ENCODE peak calls at places on chromosomes 11 and 22, in four cellular contexts. One of them, this sample, is unnamed.

GRCh38 chr11:2767751-2768150 is 68.0 kb upstream of the KCNQ1OT1 start:
- DNase-seq in NCI-H1092: no peak
- DNase-seq in hypothalamus: no peak
- DNase-seq in NCI-H2171: no peak
- DNase-seq in this sample: no peak

GRCh38 chr11:103903621-103904323 is 132.7 kb upstream of the DDI1 start:
- DNase-seq in NCI-H1092: no peak
- DNase-seq in hypothalamus: no peak
- DNase-seq in NCI-H2171: no peak
- DNase-seq in this sample: no peak

GRCh38 chr11:71482746-71483364 is 29.9 kb downstream of the NADSYN1 start:
- DNase-seq in NCI-H1092: no peak
- DNase-seq in hypothalamus: no peak
- DNase-seq in NCI-H2171: no peak
- DNase-seq in this sample: no peak

GRCh38 chr22:37300551-37301017 is 18.3 kb downstream of the CYTH4 start:
- DNase-seq in NCI-H1092: no peak
- DNase-seq in hypothalamus: no peak
- DNase-seq in NCI-H2171: no peak
- DNase-seq in this sample: no peak

GRCh38 chr22:47173535-47174021 is 411.1 kb downstream of the TBC1D22A start:
- DNase-seq in NCI-H1092: no peak
- DNase-seq in hypothalamus: no peak
- DNase-seq in NCI-H2171: no peak
- DNase-seq in this sample: no peak

GRCh38 chr11:45180158-45180887 is 33.9 kb downstream of the PRDM11 start:
- DNase-seq in NCI-H1092: peak
- DNase-seq in hypothalamus: no peak
- DNase-seq in NCI-H2171: peak
- DNase-seq in this sample: no peak

GRCh38 chr22:49372530-49373288 is 455.0 kb downstream of the BRD1 start:
- DNase-seq in NCI-H1092: no peak
- DNase-seq in hypothalamus: no peak
- DNase-seq in NCI-H2171: no peak
- DNase-seq in this sample: no peak

GRCh38 chr11:33444835-33445594 is 187.8 kb downstream of the HIPK3 start:
- DNase-seq in NCI-H1092: no peak
- DNase-seq in hypothalamus: no peak
- DNase-seq in NCI-H2171: no peak
- DNase-seq in this sample: no peak

GRCh38 chr11:68704887-68705286 is 20.5 kb downstream of the GAL start:
- DNase-seq in NCI-H1092: no peak
- DNase-seq in hypothalamus: no peak
- DNase-seq in NCI-H2171: no peak
- DNase-seq in this sample: no peak

GRCh38 chr11:68282141-68282860 is 10.5 kb upstream of the C11orf24 start:
- DNase-seq in NCI-H1092: no peak
- DNase-seq in hypothalamus: no peak
- DNase-seq in NCI-H2171: no peak
- DNase-seq in this sample: no peak

GRCh38 chr22:32469799-32470212 is 4.8 kb upstream of the FBXO7 start:
- DNase-seq in NCI-H1092: no peak
- DNase-seq in hypothalamus: no peak
- DNase-seq in NCI-H2171: peak
- DNase-seq in this sample: peak

GRCh38 chr22:23651676-23652075 is 19.6 kb upstream of the DRICH1 start:
- DNase-seq in NCI-H1092: no peak
- DNase-seq in hypothalamus: no peak
- DNase-seq in NCI-H2171: no peak
- DNase-seq in this sample: no peak

GRCh38 chr22:46352691-46353386 is 17.3 kb downstream of the TRMU start:
- DNase-seq in NCI-H1092: no peak
- DNase-seq in hypothalamus: no peak
- DNase-seq in NCI-H2171: peak
- DNase-seq in this sample: peak

GRCh38 chr11:65305501-65306268 is 9.0 kb upstream of the CDC42EP2 start:
- DNase-seq in NCI-H1092: no peak
- DNase-seq in hypothalamus: no peak
- DNase-seq in NCI-H2171: no peak
- DNase-seq in this sample: no peak

GRCh38 chr11:111676878-111677585 is 74.8 kb downstream of the SIK2 start:
- DNase-seq in NCI-H1092: no peak
- DNase-seq in hypothalamus: no peak
- DNase-seq in NCI-H2171: no peak
- DNase-seq in this sample: no peak

GRCh38 chr11:115081972-115082371 is 403.6 kb downstream of the NXPE2 start:
- DNase-seq in NCI-H1092: peak
- DNase-seq in hypothalamus: no peak
- DNase-seq in NCI-H2171: peak
- DNase-seq in this sample: no peak

This sample was measured in NCI-H1694 treated with DMSO at 0.1 percent for 48 hours.